ENCODE peak calls at places on chromosomes 13 and 19, in six cellular contexts. F, Q, S, E, C and O are unnamed samples.

GRCh38 chr13:31051999-31052398 is 109.7 kb downstream of the HSPH1 start:
- DNase-seq in F (no peak), Q (no peak), S (no peak), E (no peak), C (no peak), O (no peak)

GRCh38 chr19:2289714-2290435 is 7.9 kb upstream of the PEAK3 start:
- DNase-seq in F (no peak), Q (peak; percentile 52), S (no peak), E (no peak), C (no peak), O (no peak)

GRCh38 chr19:15331419-15332310 is 674 bp downstream of the BRD4 start:
- DNase-seq in F (no peak), Q (peak; percentile 88), S (no peak), E (no peak), C (peak; percentile 88), O (no peak)

GRCh38 chr19:47305309-47305751 is 4.3 kb upstream of the C5AR1 start:
- DNase-seq in F (no peak), Q (peak; percentile 76), S (peak; percentile 69), E (peak; percentile 81), C (peak; percentile 81), O (no peak)

GRCh38 chr13:52109096-52109495 is 19.8 kb downstream of the NEK5 start:
- DNase-seq in F (no peak), Q (no peak), S (no peak), E (no peak), C (no peak), O (no peak)

GRCh38 chr19:47435196-47435595 is 15.9 kb upstream of the MEIS3 start:
- DNase-seq in F (no peak), Q (no peak), S (no peak), E (no peak), C (no peak), O (no peak)

GRCh38 chr13:95756072-95756471 is 79.1 kb downstream of the DNAJC3 start:
- DNase-seq in F (no peak), Q (peak; percentile 10), S (no peak), E (no peak), C (no peak), O (no peak)

GRCh38 chr13:96575423-96576320 is 418.6 kb downstream of the OXGR1 start:
- DNase-seq in F (no peak), Q (no peak), S (no peak), E (no peak), C (no peak), O (no peak)

GRCh38 chr13:90355162-90355751 is 992.2 kb upstream of the MIR17HG start:
- DNase-seq in F (no peak), Q (no peak), S (no peak), E (no peak), C (no peak), O (no peak)

GRCh38 chr19:7831452-7831851 is 1.4 kb downstream of the EVI5L start:
- DNase-seq in F (no peak), Q (peak; percentile 68), S (no peak), E (peak; percentile 70), C (no peak), O (no peak)

GRCh38 chr13:33911521-33911920 is 93.6 kb downstream of the RFC3 start:
- DNase-seq in F (no peak), Q (no peak), S (no peak), E (no peak), C (no peak), O (no peak)

GRCh38 chr19:8168537-8168936 is 19.1 kb upstream of the FBN3 start:
- DNase-seq in F (no peak), Q (no peak), S (no peak), E (no peak), C (no peak), O (no peak)

GRCh38 chr13:94112731-94113130 is 366.8 kb downstream of the DCT start:
- DNase-seq in F (no peak), Q (no peak), S (no peak), E (no peak), C (no peak), O (no peak)

GRCh38 chr13:73287871-73288270 is 229.1 kb downstream of the KLF5 start:
- DNase-seq in F (no peak), Q (no peak), S (no peak), E (no peak), C (no peak), O (no peak)

GRCh38 chr13:60226507-60226906 is 62.8 kb upstream of the DIAPH3 start:
- DNase-seq in F (no peak), Q (peak; percentile 8), S (no peak), E (peak; percentile 15), C (peak; percentile 57), O (no peak)

GRCh38 chr13:52849727-52850395 is 1.4 kb upstream of the PCDH8 start:
- DNase-seq in F (no peak), Q (no peak), S (no peak), E (no peak), C (no peak), O (no peak)

GRCh38 chr13:77416666-77417212 is 89.8 kb upstream of the MYCBP2 start:
- DNase-seq in F (no peak), Q (no peak), S (no peak), E (no peak), C (peak; percentile 9), O (no peak)

DNA sequence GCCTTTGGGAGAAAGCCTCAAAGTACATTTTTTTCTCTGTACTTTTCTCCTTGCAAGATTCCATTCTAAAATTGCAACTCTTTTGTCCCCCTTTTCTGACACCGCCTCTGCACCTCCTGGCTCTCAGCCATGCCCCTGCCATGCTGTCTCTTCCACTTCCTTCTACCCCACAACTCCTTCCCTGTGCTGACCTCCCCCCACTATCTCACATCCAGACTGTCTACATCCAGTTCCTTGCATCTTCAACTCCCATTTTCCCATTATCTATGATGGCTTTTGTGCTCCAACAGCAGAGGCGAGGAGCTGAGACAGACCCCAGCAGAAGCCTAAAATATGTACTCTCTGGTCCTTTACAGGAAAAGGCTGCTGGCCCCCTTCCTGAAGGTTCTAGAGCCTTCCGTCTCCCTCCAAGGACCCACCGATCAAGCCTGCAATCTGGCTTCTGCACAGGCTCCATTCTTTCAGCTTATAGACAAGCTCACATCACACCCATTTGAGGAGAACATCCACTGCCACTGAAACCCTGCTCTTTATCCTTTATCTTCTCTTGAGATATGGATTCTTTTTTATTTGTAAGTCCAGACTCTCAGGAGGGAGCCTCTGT is 50.2 kb downstream of the RFX2 start:
- DNase-seq in F (no peak), Q (no peak), S (peak; percentile 14), E (no peak), C (no peak), O (no peak)
- H3K27ac ChIP-seq in F (no peak overlapping the region), Q (peak overlapping the region; percentile 85), S (peak overlapping the region; percentile 81), E (no peak overlapping the region), C (peak overlapping the region; percentile 48), O (no peak overlapping the region)

GRCh38 chr19:44496711-44497110 is 3.6 kb downstream of the ZNF180 start:
- DNase-seq in F (no peak), Q (no peak), S (no peak), E (no peak), C (no peak), O (no peak)
- H3K9me3 ChIP-seq in F (peaks cover 26% of the 10 kb centered on the region), Q (peaks cover 21% of the 10 kb centered on the region), S (peaks cover 74% of the 10 kb centered on the region), E (peaks cover 70% of the 10 kb centered on the region), C (peaks cover 9% of the 10 kb centered on the region), O (peaks cover 29% of the 10 kb centered on the region)

GRCh38 chr19:49712397-49712859 is 21.5 kb downstream of the CPT1C start:
- DNase-seq in F (peak; percentile 10), Q (peak; percentile 95), S (no peak), E (peak; percentile 23), C (peak; percentile 93), O (no peak)
- TF ChIP-seq POLR2AphosphoS5 in F (no peak), Q (no peak), S (no peak), E (no peak), C (peak; percentile 55), O (no peak)

GRCh38 chr19:18196511-18196845 is 3.5 kb downstream of the MPV17L2 start:
- DNase-seq in F (no peak), Q (no peak), S (no peak), E (no peak), C (no peak), O (no peak)

GRCh38 chr19:18192673-18193387 is at the start of gene MPV17L2:
- DNase-seq in F (peak; percentile 97), Q (peak; percentile 89), S (peak; percentile 100), E (peak; percentile 99), C (peak; percentile 93), O (peak; percentile 99)

GRCh38 chr19:18194208-18194530 is 1.2 kb downstream of the MPV17L2 start:
- DNase-seq in F (no peak), Q (no peak), S (no peak), E (no peak), C (no peak), O (no peak)

GRCh38 chr19:18193388-18194207 is 580 bp downstream of the MPV17L2 start:
- DNase-seq in F (no peak), Q (peak; percentile 56), S (no peak), E (no peak), C (no peak), O (no peak)

GRCh38 chr19:18194554-18195238 is 1.7 kb downstream of the MPV17L2 start:
- DNase-seq in F (no peak), Q (peak; percentile 83), S (no peak), E (no peak), C (peak; percentile 88), O (no peak)
- H3K27ac ChIP-seq in F (no peak overlapping the region), Q (peak overlapping the region; percentile 80), S (peak overlapping the region; percentile 79), E (no peak overlapping the region), C (no peak overlapping the region), O (no peak overlapping the region)

GRCh38 chr19:40026597-40026970 is 29.4 kb downstream of the ZNF780B start:
- DNase-seq in F (no peak), Q (no peak), S (no peak), E (no peak), C (no peak), O (no peak)
- H3K9me3 ChIP-seq in F (peaks cover 99% of the 10 kb centered on the region), Q (peaks cover 12% of the 10 kb centered on the region), S (peaks cover 75% of the 10 kb centered on the region), E (peaks cover 87% of the 10 kb centered on the region), C (peaks cover 58% of the 10 kb centered on the region), O (peaks cover 35% of the 10 kb centered on the region)